ENCODE peak calls at places on chromosomes 6 and 20, in ten cellular contexts. S is cardiac muscle cell, T is heart left ventricle, G is pancreas, Z is left ventricle myocardium inferior, K is upper lobe of right lung, N is ascending aorta, L is right cardiac atrium, W is psoas muscle, H is small intestine. R is an unnamed sample. For H3K9me3 and H3K27me3, the result is how much of the 10 kb centered on the place peaks cover.

GRCh38 chr6:17442196-17442595 is 48.8 kb downstream of the CAP2 start:
- DNase-seq in S (no peak), T (no peak), G (no peak), Z (no peak), K (no peak), N (no peak), L (no peak), W (no peak), H (no peak), R (no peak)

GRCh38 chr20:17531537-17532025 is 402 bp upstream of the BFSP1 start:
- DNase-seq in S (no peak), T (no peak), G (no peak), Z (no peak), K (no peak), N (no peak), L (no peak), W (no peak), H (no peak), R (no peak)

GRCh38 chr20:6074145-6074561 is 20.3 kb upstream of the LRRN4 start:
- DNase-seq in S (peak), T (peak), G (no peak), Z (no peak), K (no peak), N (no peak), L (no peak), W (no peak), H (peak), R (no peak)

GRCh38 chr6:146775227-146775626 is 176.5 kb downstream of the ADGB start:
- DNase-seq in S (no peak), T (no peak), G (no peak), Z (no peak), K (no peak), N (no peak), L (no peak), W (no peak), H (no peak), R (no peak)

GRCh38 chr6:137013738-137014602 is 30.8 kb downstream of the IL20RA start:
- DNase-seq in S (peak), T (no peak), G (no peak), Z (no peak), K (no peak), N (no peak), L (no peak), W (no peak), H (peak), R (no peak)

GRCh38 chr6:141634269-141634668 is 498.5 kb upstream of the GJE1 start:
- DNase-seq in S (no peak), T (no peak), G (no peak), Z (no peak), K (no peak), N (no peak), L (no peak), W (no peak), H (no peak), R (no peak)

GRCh38 chr6:52285174-52286068 is 879 bp upstream of the MCM3 start:
- DNase-seq in S (peak), T (no peak), G (no peak), Z (no peak), K (no peak), N (no peak), L (no peak), W (no peak), H (no peak), R (no peak)

GRCh38 chr6:76416821-76417605 is 344.6 kb upstream of the IMPG1 start:
- DNase-seq in S (peak), T (no peak), G (no peak), Z (no peak), K (no peak), N (no peak), L (no peak), W (no peak), H (no peak), R (no peak)

GRCh38 chr6:9178066-9178465 is 742.7 kb upstream of the SLC35B3 start:
- DNase-seq in S (no peak), T (no peak), G (no peak), Z (no peak), K (no peak), N (no peak), L (no peak), W (no peak), H (no peak), R (no peak)

GRCh38 chr6:39821739-39822532 is 29.8 kb downstream of the DAAM2 start:
- DNase-seq in S (no peak), T (peak), G (no peak), Z (peak), K (no peak), N (no peak), L (peak), W (no peak), H (no peak), R (no peak)

GRCh38 chr20:35312348-35312747 is 20.1 kb upstream of the FAM83C start:
- DNase-seq in S (no peak), T (no peak), G (no peak), Z (no peak), K (no peak), N (no peak), L (no peak), W (no peak), H (no peak), R (peak)
- H3K4me3 ChIP-seq in S (no peak), T (no peak), G (no peak), Z (no peak), K (no peak), N (no peak), L (no peak), W (no peak), H (no peak), R (no peak)

GRCh38 chr6:22764521-22764920 is 195.2 kb downstream of the HDGFL1 start:
- DNase-seq in S (no peak), T (no peak), G (no peak), Z (no peak), K (no peak), N (no peak), L (no peak), W (no peak), H (no peak), R (no peak)
- H3K9me3 ChIP-seq in S (under half), T (under half), G (under half), Z (under half), K (under half), N (under half), L (under half), W (under half), H (under half), R (under half)

GRCh38 chr6:367891-368630 is 23.5 kb upstream of the IRF4 start:
- DNase-seq in S (no peak), T (no peak), G (no peak), Z (no peak), K (no peak), N (no peak), L (peak), W (no peak), H (no peak), R (no peak)
- H3K27me3 ChIP-seq in S (under half), T (under half), G (under half), Z (half or more), K (under half), N (under half), L (under half), W (under half), H (under half), R (under half)

DNA sequence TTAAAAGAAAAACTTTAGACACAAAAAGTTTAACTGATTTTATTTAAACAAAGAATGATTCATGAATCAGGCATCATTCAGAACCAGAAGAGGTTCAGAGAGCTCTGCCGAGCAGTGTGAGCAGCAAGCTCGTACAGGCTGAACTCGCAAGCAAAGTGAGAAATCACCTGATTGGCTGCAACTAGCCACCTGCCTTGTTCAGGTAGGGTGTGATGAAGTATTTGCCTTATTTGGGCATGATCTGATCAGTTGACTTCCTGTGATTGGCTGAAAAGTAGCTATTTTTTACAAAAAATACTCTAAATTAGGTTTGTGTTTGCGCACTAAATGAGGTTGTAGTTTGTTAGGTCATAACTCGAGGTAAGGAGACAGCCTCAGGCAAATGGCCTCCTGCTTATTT is 80.7 kb downstream of the HIVEP1 start:
- DNase-seq in S (no peak), T (no peak), G (no peak), Z (no peak), K (no peak), N (no peak), L (no peak), W (no peak), H (no peak), R (no peak)
- H3K4me3 ChIP-seq in S (no peak), T (no peak), G (no peak), Z (no peak), K (no peak), N (no peak), L (no peak), W (no peak), H (no peak), R (no peak)

DNA sequence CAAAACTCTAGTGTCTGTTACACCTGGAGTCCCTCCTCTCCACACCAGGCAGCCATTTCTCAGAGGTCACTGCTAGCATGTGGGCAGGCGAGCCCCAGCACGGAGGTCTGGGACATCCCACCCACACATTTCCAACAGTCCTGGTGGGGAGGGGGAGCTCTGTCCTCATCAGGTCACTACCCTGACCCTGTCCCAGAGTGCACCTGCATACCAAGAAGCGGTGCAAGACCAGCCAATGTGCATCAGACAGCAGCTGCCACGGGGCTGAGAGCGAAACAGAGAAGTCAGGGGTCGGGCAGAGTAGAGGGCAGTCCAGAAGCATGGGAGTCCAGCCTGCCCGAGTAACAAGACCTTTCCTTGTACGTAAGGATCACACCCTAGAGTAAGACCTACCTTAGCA is 71.1 kb downstream of the TAF4 start:
- DNase-seq in S (no peak), T (no peak), G (no peak), Z (no peak), K (no peak), N (no peak), L (no peak), W (no peak), H (no peak), R (no peak)
- H3K9me3 ChIP-seq in S (under half), T (under half), G (under half), Z (under half), K (under half), N (under half), L (under half), W (under half), H (under half), R (under half)

GRCh38 chr20:46249671-46250070 is 58.6 kb downstream of the CDH22 start:
- DNase-seq in S (no peak), T (no peak), G (no peak), Z (no peak), K (no peak), N (no peak), L (no peak), W (no peak), H (no peak), R (no peak)
- H3K27me3 ChIP-seq in S (half or more), T (half or more), G (under half), Z (half or more), K (half or more), N (under half), L (under half), W (under half), H (under half), R (half or more)

GRCh38 chr20:19741914-19742313 is 16.1 kb upstream of the RIN2 start:
- DNase-seq in S (no peak), T (no peak), G (no peak), Z (no peak), K (no peak), N (no peak), L (no peak), W (no peak), H (no peak), R (no peak)

GRCh38 chr20:19742974-19743649 is 14.9 kb upstream of the RIN2 start:
- DNase-seq in S (no peak), T (no peak), G (no peak), Z (no peak), K (peak), N (no peak), L (no peak), W (no peak), H (no peak), R (no peak)

GRCh38 chr20:19745584-19745983 is 12.5 kb upstream of the RIN2 start:
- DNase-seq in S (no peak), T (no peak), G (no peak), Z (no peak), K (no peak), N (no peak), L (no peak), W (no peak), H (no peak), R (no peak)

GRCh38 chr20:19745106-19745505 is 13.0 kb upstream of the RIN2 start:
- DNase-seq in S (no peak), T (no peak), G (no peak), Z (no peak), K (no peak), N (no peak), L (no peak), W (no peak), H (no peak), R (no peak)

GRCh38 chr20:19743650-19744015 is 14.4 kb upstream of the RIN2 start:
- DNase-seq in S (no peak), T (no peak), G (no peak), Z (no peak), K (no peak), N (no peak), L (no peak), W (no peak), H (no peak), R (no peak)
- H3K4me3 ChIP-seq in S (no peak), T (no peak), G (no peak), Z (no peak), K (no peak), N (no peak), L (no peak), W (no peak), H (no peak), R (no peak)

DNA sequence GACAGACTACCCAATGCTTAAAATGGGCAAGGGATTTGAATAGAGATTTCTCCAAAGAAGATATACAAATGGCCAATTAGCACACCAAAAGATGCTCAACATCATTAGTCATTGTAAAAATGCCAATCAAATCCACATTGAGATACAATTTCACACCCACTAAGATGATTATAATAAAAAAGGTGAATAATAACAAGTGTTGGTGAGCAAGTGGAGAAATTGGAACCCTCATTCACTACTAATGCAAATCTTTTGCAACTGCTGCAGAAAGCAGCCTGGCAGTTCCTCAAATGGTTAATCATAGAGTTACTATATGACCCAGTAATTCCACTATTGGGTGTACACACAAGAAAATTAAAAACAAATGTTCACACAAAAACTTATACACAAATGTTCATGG is 12.4 kb downstream of the LHFPL5 start:
- DNase-seq in S (no peak), T (no peak), G (no peak), Z (no peak), K (no peak), N (no peak), L (no peak), W (no peak), H (no peak), R (no peak)
- H3K9me3 ChIP-seq in S (under half), T (under half), G (under half), Z (under half), K (under half), N (under half), L (under half), W (under half), H (under half), R (under half)

R was measured in SJSA1.